ENCODE peak calls at places on chromosome 12, in four cellular contexts. C, N, K and H are unnamed samples.

GRCh38 chr12:32702470-32702869 is 23.4 kb downstream of the DNM1L start:
- DNase-seq in C (no peak), N (no peak), K (no peak), H (no peak)

GRCh38 chr12:67650528-67651379 is 2.2 kb downstream of the DYRK2 start:
- DNase-seq in C (no peak), N (no peak), K (no peak), H (peak)

GRCh38 chr12:30996752-30997151 is 70.2 kb downstream of the TSPAN11 start:
- DNase-seq in C (no peak), N (no peak), K (no peak), H (no peak)

GRCh38 chr12:121839106-121839992 is 19.3 kb downstream of the HPD start:
- DNase-seq in C (peak), N (peak), K (peak), H (peak)

GRCh38 chr12:112347521-112347920 is 34.7 kb downstream of the HECTD4 start:
- DNase-seq in C (no peak), N (peak), K (no peak), H (no peak)

GRCh38 chr12:63889236-63889635 is 44.7 kb downstream of the SRGAP1 start:
- DNase-seq in C (no peak), N (peak), K (no peak), H (no peak)

GRCh38 chr12:108773798-108774788 is 42.8 kb upstream of the CORO1C start:
- DNase-seq in C (peak), N (peak), K (peak), H (peak)

GRCh38 chr12:89571481-89572190 is 45.8 kb upstream of the POC1B start:
- DNase-seq in C (no peak), N (peak), K (no peak), H (no peak)

GRCh38 chr12:18700254-18700653 is 37.6 kb downstream of the PLCZ1 start:
- DNase-seq in C (no peak), N (peak), K (peak), H (no peak)

GRCh38 chr12:27875677-27876076 is 95.6 kb upstream of the MANSC4 start:
- DNase-seq in C (no peak), N (no peak), K (no peak), H (no peak)

GRCh38 chr12:59040651-59041050 is 120.3 kb upstream of the LRIG3 start:
- DNase-seq in C (peak), N (peak), K (no peak), H (no peak)
- H3K27ac ChIP-seq in C (peak), N (peak), K (no peak), H (no peak)

DNA sequence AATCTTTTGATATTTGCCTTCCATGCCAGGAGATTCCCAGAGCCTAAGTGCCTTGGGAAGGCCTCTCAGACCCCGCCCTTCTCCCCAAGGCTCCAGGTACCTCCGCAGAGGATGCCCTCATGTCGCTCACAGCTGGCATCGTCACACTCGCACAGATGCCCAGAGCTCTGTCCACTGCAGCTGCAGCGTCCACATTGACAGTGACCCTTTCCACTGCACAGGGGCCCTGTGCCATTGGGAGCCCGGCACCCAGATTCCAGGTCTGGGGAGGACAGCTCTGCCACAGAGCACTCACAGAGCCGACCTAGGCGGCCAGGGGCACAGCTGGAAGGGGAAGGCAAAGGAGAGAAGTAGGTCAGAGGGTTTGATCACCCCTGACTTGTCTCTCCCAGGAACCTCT is 12.3 kb upstream of the CSAD start:
- DNase-seq in C (no peak), N (no peak), K (no peak), H (no peak)
- TF ChIP-seq POLR2A in C (no peak), N (no peak), K (no peak), H (no peak)

GRCh38 chr12:92416385-92416812 is 270.8 kb upstream of the BTG1 start:
- DNase-seq in C (no peak), N (no peak), K (no peak), H (no peak)
- H3K27ac ChIP-seq in C (no peak), N (no peak), K (no peak), H (no peak)

GRCh38 chr12:1544991-1545700 is 49.2 kb downstream of the FBXL14 start:
- DNase-seq in C (no peak), N (peak), K (no peak), H (no peak)
- TF ChIP-seq POLR2A in C (no peak), N (no peak), K (no peak), H (no peak)

DNA sequence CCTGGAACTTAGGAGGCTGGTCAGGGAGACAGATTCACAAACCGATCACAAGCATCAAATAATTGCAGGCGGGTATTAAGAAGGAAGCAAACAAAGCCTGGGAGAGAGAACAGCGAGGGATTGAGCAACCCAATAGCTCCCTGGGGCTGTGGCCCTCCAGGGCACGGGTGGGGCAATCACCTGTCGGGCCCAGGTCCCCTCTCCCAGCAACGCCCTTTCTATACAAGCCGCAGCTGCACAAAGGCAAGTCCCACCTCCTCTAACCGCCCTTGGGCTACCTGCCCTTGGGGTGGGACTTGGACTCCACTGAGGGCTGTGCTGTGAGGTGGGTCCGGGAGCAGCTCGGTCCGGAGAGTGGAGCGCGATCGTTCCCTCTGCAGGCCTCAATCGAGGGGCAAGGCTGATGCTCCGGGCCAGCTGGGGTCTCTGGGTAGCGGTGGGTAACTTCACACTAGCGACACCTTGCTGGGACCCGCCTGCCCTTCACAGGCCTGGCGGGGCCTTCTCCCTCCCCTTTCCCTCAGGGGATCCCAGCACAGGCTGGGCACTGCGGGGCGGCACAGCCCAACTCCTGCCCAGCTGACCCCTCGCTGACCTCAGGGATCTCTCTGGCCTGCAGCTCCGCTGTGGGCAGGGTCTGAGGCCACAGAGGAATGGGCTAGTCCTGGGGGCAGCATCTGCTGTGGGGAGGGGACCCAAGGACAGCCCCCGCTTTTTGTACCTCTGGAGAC is 8.0 kb downstream of the PHB2 start:
- DNase-seq in C (peak), N (no peak), K (peak), H (peak)
- H3K27ac ChIP-seq in C (peak), N (peak), K (peak), H (peak)

GRCh38 chr12:120614873-120615272 is 25.6 kb upstream of the CABP1 start:
- DNase-seq in C (no peak), N (no peak), K (no peak), H (no peak)

GRCh38 chr12:120610560-120610959 is 29.4 kb upstream of the POP5 start:
- DNase-seq in C (no peak), N (no peak), K (no peak), H (no peak)
- TF ChIP-seq POLR2A in C (no peak), N (no peak), K (no peak), H (no peak)

DNA sequence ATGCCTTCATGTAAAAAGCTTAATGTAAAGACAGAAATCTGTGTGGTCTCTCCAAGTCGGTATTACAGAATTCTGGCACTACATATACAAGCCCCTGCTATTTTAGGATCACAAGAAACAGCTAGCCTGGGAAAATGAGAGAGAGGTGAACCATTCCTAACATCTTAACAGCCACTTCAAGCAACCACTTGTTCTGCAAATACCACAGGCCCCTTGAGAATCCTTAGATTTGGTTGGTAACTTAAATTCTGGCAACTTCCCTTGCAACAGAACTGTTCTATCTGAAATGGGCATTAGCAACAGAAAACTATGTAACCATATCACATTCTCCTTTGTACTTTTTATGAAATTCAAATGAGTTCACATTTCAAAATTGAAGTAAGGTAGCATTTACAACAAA is 68.5 kb downstream of the SPPL3 start:
- DNase-seq in C (no peak), N (no peak), K (no peak), H (no peak)
- H3K27ac ChIP-seq in C (peak), N (no peak), K (no peak), H (no peak)

GRCh38 chr12:56160894-56161667 is 2.9 kb downstream of the MYL6 start:
- DNase-seq in C (no peak), N (no peak), K (no peak), H (no peak)
- TF ChIP-seq POLR2A in C (no peak), N (no peak), K (no peak), H (no peak)

GRCh38 chr12:120832712-120833111 is 71.4 kb downstream of the SPPL3 start:
- DNase-seq in C (no peak), N (no peak), K (no peak), H (no peak)
- H3K27ac ChIP-seq in C (peak), N (no peak), K (no peak), H (no peak)